ENCODE peak calls at places on chromosomes 4 and X, in ten cellular contexts. One of them, this sample, is unnamed.

GRCh38 chr4:182555997-182556418 is 312.8 kb downstream of the TENM3 start:
- DNase-seq in foreskin fibroblast: peak; percentile 25
- DNase-seq in HTR-8/SVneo: no peak
- DNase-seq in anterior cingulate cortex: no peak
- DNase-seq in GM19239: no peak
- DNase-seq in HEK293T: peak; percentile 6
- DNase-seq in uterus: no peak
- DNase-seq in substantia nigra: no peak
- DNase-seq in RKO: no peak
- DNase-seq in NCI-H1092 treated with DMSO at 0.1 percent for 48 hours: peak; percentile 72
- DNase-seq in this sample: no peak

GRCh38 chrX:154380153-154380552 is 1.1 kb downstream of the EMD start:
- DNase-seq in uterus: peak; percentile 30
- DNase-seq in RKO: no peak
- DNase-seq in anterior cingulate cortex: no peak
- DNase-seq in NCI-H1092 treated with DMSO at 0.1 percent for 48 hours: peak; percentile 8
- DNase-seq in substantia nigra: no peak
- DNase-seq in HEK293T: no peak
- DNase-seq in HTR-8/SVneo: no peak
- DNase-seq in foreskin fibroblast: no peak
- DNase-seq in GM19239: no peak
- DNase-seq in this sample: no peak

GRCh38 chr4:107747748-107748486 is 27.9 kb upstream of the PAPSS1 start:
- DNase-seq in foreskin fibroblast: no peak
- DNase-seq in anterior cingulate cortex: no peak
- DNase-seq in GM19239: no peak
- DNase-seq in NCI-H1092 treated with DMSO at 0.1 percent for 48 hours: peak; percentile 24
- DNase-seq in substantia nigra: no peak
- DNase-seq in uterus: no peak
- DNase-seq in RKO: no peak
- DNase-seq in HEK293T: no peak
- DNase-seq in HTR-8/SVneo: no peak
- DNase-seq in this sample: no peak

GRCh38 chr4:147578057-147578476 is 39.1 kb upstream of the TMEM184C start:
- DNase-seq in anterior cingulate cortex: no peak
- DNase-seq in substantia nigra: no peak
- DNase-seq in uterus: peak; percentile 20
- DNase-seq in NCI-H1092 treated with DMSO at 0.1 percent for 48 hours: no peak
- DNase-seq in foreskin fibroblast: peak; percentile 98
- DNase-seq in HTR-8/SVneo: peak; percentile 97
- DNase-seq in HEK293T: no peak
- DNase-seq in GM19239: no peak
- DNase-seq in RKO: peak; percentile 87
- DNase-seq in this sample: peak; percentile 58

GRCh38 chr4:8090312-8090711 is 68.3 kb downstream of the ABLIM2 start:
- DNase-seq in HTR-8/SVneo: no peak
- DNase-seq in RKO: peak; percentile 15
- DNase-seq in NCI-H1092 treated with DMSO at 0.1 percent for 48 hours: no peak
- DNase-seq in uterus: no peak
- DNase-seq in substantia nigra: no peak
- DNase-seq in foreskin fibroblast: no peak
- DNase-seq in HEK293T: no peak
- DNase-seq in anterior cingulate cortex: no peak
- DNase-seq in GM19239: no peak
- DNase-seq in this sample: no peak

GRCh38 chrX:123476636-123477219 is 256.1 kb downstream of the THOC2 start:
- DNase-seq in HTR-8/SVneo: no peak
- DNase-seq in substantia nigra: no peak
- DNase-seq in uterus: no peak
- DNase-seq in foreskin fibroblast: no peak
- DNase-seq in RKO: peak; percentile 3
- DNase-seq in HEK293T: no peak
- DNase-seq in anterior cingulate cortex: no peak
- DNase-seq in GM19239: no peak
- DNase-seq in NCI-H1092 treated with DMSO at 0.1 percent for 48 hours: no peak
- DNase-seq in this sample: peak; percentile 15

GRCh38 chr4:92339671-92340070 is 35.9 kb downstream of the GRID2 start:
- DNase-seq in foreskin fibroblast: no peak
- DNase-seq in HEK293T: no peak
- DNase-seq in GM19239: no peak
- DNase-seq in uterus: no peak
- DNase-seq in HTR-8/SVneo: no peak
- DNase-seq in substantia nigra: no peak
- DNase-seq in NCI-H1092 treated with DMSO at 0.1 percent for 48 hours: no peak
- DNase-seq in anterior cingulate cortex: no peak
- DNase-seq in RKO: no peak
- DNase-seq in this sample: no peak

GRCh38 chr4:159777689-159778088 is 674.8 kb downstream of the RAPGEF2 start:
- DNase-seq in GM19239: no peak
- DNase-seq in foreskin fibroblast: no peak
- DNase-seq in substantia nigra: no peak
- DNase-seq in RKO: no peak
- DNase-seq in uterus: no peak
- DNase-seq in NCI-H1092 treated with DMSO at 0.1 percent for 48 hours: no peak
- DNase-seq in anterior cingulate cortex: no peak
- DNase-seq in HTR-8/SVneo: no peak
- DNase-seq in HEK293T: no peak
- DNase-seq in this sample: no peak

GRCh38 chrX:153792368-153792767 is 1.8 kb downstream of the IDH3G start:
- DNase-seq in HEK293T: no peak
- DNase-seq in HTR-8/SVneo: no peak
- DNase-seq in GM19239: no peak
- DNase-seq in substantia nigra: no peak
- DNase-seq in RKO: no peak
- DNase-seq in foreskin fibroblast: no peak
- DNase-seq in anterior cingulate cortex: no peak
- DNase-seq in uterus: no peak
- DNase-seq in NCI-H1092 treated with DMSO at 0.1 percent for 48 hours: no peak
- DNase-seq in this sample: no peak

This sample was measured in adrenal gland.